ENCODE peak calls at places on chromosomes 3 and 15, in five cellular contexts. S is lower lobe of right lung, O is brain microvascular endothelial cell, B is cardiac muscle cell, A is EL. G is an unnamed sample.

GRCh38 chr3:100042577-100042981 is 71.7 kb downstream of the FILIP1L start:
- DNase-seq in B (peak), O (no peak), A (peak), S (no peak), G (no peak)

GRCh38 chr15:67067161-67067853 is 1.9 kb downstream of the SMAD3 start:
- DNase-seq in S (no peak), B (no peak), O (no peak), A (peak), G (peak)

GRCh38 chr15:100100926-100101325 is 240.8 kb downstream of the ADAMTS17 start:
- DNase-seq in B (no peak), S (no peak), A (no peak), O (no peak), G (no peak)

GRCh38 chr15:38266247-38266996 is 13.8 kb downstream of the SPRED1 start:
- DNase-seq in O (peak), S (no peak), A (peak), B (peak), G (no peak)

GRCh38 chr3:125443923-125444322 is 68.8 kb upstream of the ZNF148 start:
- DNase-seq in S (no peak), B (peak), O (no peak), A (peak), G (no peak)

GRCh38 chr15:92693922-92694331 is 38.4 kb upstream of the FAM174B start:
- DNase-seq in S (no peak), A (peak), O (peak), B (peak), G (no peak)

GRCh38 chr3:190671658-190672057 is 157.8 kb downstream of the IL1RAP start:
- DNase-seq in O (peak), S (no peak), B (peak), A (peak), G (no peak)

GRCh38 chr15:64930778-64931240 is 19.1 kb downstream of the ANKDD1A start:
- DNase-seq in A (peak), O (peak), S (no peak), B (peak), G (no peak)

GRCh38 chr15:59160880-59161593 is 45.6 kb upstream of the LDHAL6B start:
- DNase-seq in A (no peak), B (peak), O (no peak), S (no peak), G (no peak)

GRCh38 chr3:135766113-135766512 is 199.4 kb upstream of the PPP2R3A start:
- DNase-seq in S (no peak), B (no peak), O (no peak), A (no peak), G (no peak)

GRCh38 chr3:185318136-185318535 is 44.8 kb upstream of the MAP3K13 start:
- DNase-seq in A (peak), O (peak), B (peak), S (no peak), G (no peak)

GRCh38 chr3:150133293-150133692 is 162.6 kb upstream of the PFN2 start:
- DNase-seq in A (no peak), B (no peak), O (no peak), S (no peak), G (no peak)

GRCh38 chr15:94027571-94027970 is 203.8 kb upstream of the MCTP2 start:
- DNase-seq in O (no peak), S (no peak), B (no peak), A (no peak), G (no peak)

GRCh38 chr3:132726341-132726823 is 4.2 kb upstream of the NPHP3 start:
- DNase-seq in S (no peak), A (peak), O (no peak), B (peak), G (no peak)

GRCh38 chr3:194329566-194329965 is 21.6 kb downstream of the CPN2 start:
- DNase-seq in O (no peak), S (no peak), B (no peak), A (no peak), G (peak)

GRCh38 chr3:126782554-126782953 is 78.5 kb downstream of the CHCHD6 start:
- DNase-seq in A (peak), S (no peak), B (peak), O (peak), G (no peak)

GRCh38 chr15:27059610-27060202 is 88.7 kb downstream of the GABRG3 start:
- DNase-seq in O (peak), A (peak), S (no peak), B (peak), G (no peak)

GRCh38 chr15:69375151-69375790 is 38.9 kb upstream of the KIF23 start:
- DNase-seq in O (no peak), S (no peak), B (no peak), A (no peak), G (no peak)

GRCh38 chr3:12423131-12423530 is 61.1 kb upstream of the TSEN2 start:
- DNase-seq in A (no peak), S (no peak), B (no peak), O (no peak), G (no peak)

GRCh38 chr3:179967622-179968021 is 69.1 kb downstream of the PEX5L start:
- DNase-seq in S (no peak), A (no peak), O (no peak), B (no peak), G (no peak)

GRCh38 chr3:184176377-184177330 is 2.0 kb downstream of the AP2M1 start:
- DNase-seq in B (peak), S (peak), A (peak), O (peak), G (peak)

GRCh38 chr3:56806407-56806806 is 4.7 kb upstream of the ARHGEF3 start:
- DNase-seq in S (no peak), A (no peak), O (no peak), B (no peak), G (no peak)

GRCh38 chr3:9448643-9449042 is 51.2 kb downstream of the SETD5 start:
- DNase-seq in S (no peak), B (no peak), A (peak), O (no peak), G (no peak)

GRCh38 chr3:196127308-196128040 is 45.6 kb upstream of the TFRC start:
- DNase-seq in B (peak), A (no peak), S (peak), O (no peak), G (no peak)